ENCODE peak calls at places on chromosomes 12 and 14, in nine cellular contexts. T is AG10803, V is astrocyte of the spinal cord, P is ascending aorta, S is HFF-Myc, N is pancreas, C is HepG2, Y is K562, K is right atrium auricular region. E is an unnamed sample.
A peak's percentile ranks its signal among the peaks of the same experiment; 100 is the strongest.

GRCh38 chr12:17204289-17205054 is 598.5 kb upstream of the LMO3 start:
- DNase-seq in Y (no peak), N (peak; percentile 35), S (no peak), V (no peak), P (no peak), C (no peak), T (no peak), K (no peak), E (no peak)

GRCh38 chr12:2288875-2289274 is 236.1 kb downstream of the CACNA1C start:
- DNase-seq in P (peak; percentile 40), C (no peak), Y (no peak), N (no peak), T (peak; percentile 29), S (no peak), V (no peak), K (no peak), E (no peak)

GRCh38 chr12:38555620-38556596 is 239.3 kb downstream of the ALG10B start:
- DNase-seq in S (no peak), P (no peak), V (no peak), N (no peak), K (no peak), Y (no peak), T (no peak), C (no peak), E (no peak)

GRCh38 chr14:65832431-65833253 is 420.1 kb downstream of the FUT8 start:
- DNase-seq in Y (no peak), K (no peak), S (no peak), C (peak; percentile 5), P (no peak), T (peak; percentile 32), V (peak; percentile 10), N (no peak), E (peak; percentile 18)

GRCh38 chr12:128164533-128164932 is 102.4 kb upstream of the TMEM132C start:
- DNase-seq in S (no peak), N (no peak), T (no peak), V (no peak), C (no peak), P (no peak), Y (no peak), K (no peak), E (no peak)

GRCh38 chr12:110073049-110073831 is 24.9 kb upstream of the C12orf76 start:
- DNase-seq in S (no peak), N (peak; percentile 42), P (no peak), V (no peak), C (no peak), T (peak; percentile 14), Y (no peak), K (no peak), E (no peak)

GRCh38 chr12:23185346-23185745 is 560.4 kb downstream of the ETNK1 start:
- DNase-seq in C (no peak), T (no peak), N (no peak), P (no peak), K (no peak), Y (no peak), S (no peak), V (no peak), E (no peak)

GRCh38 chr14:53955671-53956426 is 776 bp downstream of the BMP4 start:
- DNase-seq in S (no peak), T (no peak), N (peak; percentile 79), K (peak; percentile 81), P (peak; percentile 84), C (peak; percentile 37), V (peak; percentile 53), Y (no peak), E (peak; percentile 50)

GRCh38 chr12:49534806-49535278 is 4.0 kb upstream of the KCNH3 start:
- DNase-seq in K (no peak), N (no peak), T (no peak), Y (no peak), P (no peak), C (no peak), S (no peak), V (no peak), E (no peak)

GRCh38 chr12:6950944-6951540 is at the start of gene PTPN6:
- DNase-seq in Y (no peak), V (no peak), C (no peak), T (no peak), P (peak; percentile 77), N (peak; percentile 65), K (no peak), S (no peak), E (no peak)

GRCh38 chr12:63319386-63319785 is 168.4 kb upstream of the AVPR1A start:
- DNase-seq in T (no peak), C (no peak), V (peak; percentile 23), Y (no peak), S (peak; percentile 25), K (no peak), P (no peak), N (no peak), E (peak; percentile 18)

GRCh38 chr14:73613419-73613963 is 1.2 kb downstream of the ACOT6 start:
- DNase-seq in V (no peak), K (no peak), S (no peak), T (no peak), Y (no peak), N (no peak), P (no peak), C (peak; percentile 58), E (no peak)
- H3K4me3 ChIP-seq in V (no peak overlapping the region), K (no peak overlapping the region), S (peak overlapping the region; percentile 49), T (no peak overlapping the region), Y (no peak overlapping the region), N (no peak overlapping the region), P (peak overlapping the region; percentile 80), C (peak overlapping the region; percentile 61), E (peak overlapping the region; percentile 63)

GRCh38 chr14:104777808-104778249 is 17.7 kb downstream of the AKT1 start:
- DNase-seq in T (no peak), Y (no peak), C (no peak), K (no peak), S (no peak), V (no peak), P (no peak), N (peak; percentile 73), E (no peak)

GRCh38 chr14:104776961-104777807 is 18.4 kb downstream of the AKT1 start:
- DNase-seq in Y (no peak), T (no peak), P (no peak), V (no peak), S (no peak), N (peak; percentile 67), C (no peak), K (no peak), E (no peak)

GRCh38 chr14:104780513-104781030 is 15.0 kb downstream of the AKT1 start:
- DNase-seq in T (no peak), S (no peak), C (no peak), Y (no peak), N (peak; percentile 74), P (no peak), V (no peak), K (no peak), E (no peak)

GRCh38 chr14:104779776-104780512 is 15.6 kb downstream of the AKT1 start:
- DNase-seq in Y (no peak), K (no peak), S (no peak), V (no peak), N (peak; percentile 79), C (no peak), P (no peak), T (no peak), E (no peak)

GRCh38 chr14:104778694-104779331 is 16.7 kb downstream of the AKT1 start:
- DNase-seq in K (no peak), C (no peak), P (no peak), N (peak; percentile 71), V (no peak), T (no peak), S (no peak), Y (no peak), E (no peak)
- TF ChIP-seq CTCF in K (no peak), C (no peak), P (no peak), N (no peak), V (peak; percentile 1), T (no peak), S (no peak), Y (no peak), E (no peak)

GRCh38 chr12:131894981-131895639 is 688 bp downstream of the ULK1 start:
- DNase-seq in T (no peak), V (no peak), P (no peak), K (no peak), N (peak; percentile 84), C (no peak), Y (no peak), S (no peak), E (no peak)

GRCh38 chr12:131895640-131896079 is 1.2 kb downstream of the ULK1 start:
- DNase-seq in Y (peak; percentile 38), P (no peak), C (no peak), S (no peak), K (no peak), N (no peak), V (peak; percentile 4), T (no peak), E (no peak)

GRCh38 chr12:131897276-131897675 is 2.9 kb downstream of the ULK1 start:
- DNase-seq in N (peak; percentile 75), S (no peak), K (no peak), C (no peak), Y (no peak), V (no peak), T (no peak), P (no peak), E (no peak)

GRCh38 chr12:131896811-131897270 is 2.4 kb downstream of the ULK1 start:
- DNase-seq in N (no peak), K (peak; percentile 93), C (no peak), P (no peak), S (no peak), V (no peak), Y (no peak), T (no peak), E (no peak)

DNA sequence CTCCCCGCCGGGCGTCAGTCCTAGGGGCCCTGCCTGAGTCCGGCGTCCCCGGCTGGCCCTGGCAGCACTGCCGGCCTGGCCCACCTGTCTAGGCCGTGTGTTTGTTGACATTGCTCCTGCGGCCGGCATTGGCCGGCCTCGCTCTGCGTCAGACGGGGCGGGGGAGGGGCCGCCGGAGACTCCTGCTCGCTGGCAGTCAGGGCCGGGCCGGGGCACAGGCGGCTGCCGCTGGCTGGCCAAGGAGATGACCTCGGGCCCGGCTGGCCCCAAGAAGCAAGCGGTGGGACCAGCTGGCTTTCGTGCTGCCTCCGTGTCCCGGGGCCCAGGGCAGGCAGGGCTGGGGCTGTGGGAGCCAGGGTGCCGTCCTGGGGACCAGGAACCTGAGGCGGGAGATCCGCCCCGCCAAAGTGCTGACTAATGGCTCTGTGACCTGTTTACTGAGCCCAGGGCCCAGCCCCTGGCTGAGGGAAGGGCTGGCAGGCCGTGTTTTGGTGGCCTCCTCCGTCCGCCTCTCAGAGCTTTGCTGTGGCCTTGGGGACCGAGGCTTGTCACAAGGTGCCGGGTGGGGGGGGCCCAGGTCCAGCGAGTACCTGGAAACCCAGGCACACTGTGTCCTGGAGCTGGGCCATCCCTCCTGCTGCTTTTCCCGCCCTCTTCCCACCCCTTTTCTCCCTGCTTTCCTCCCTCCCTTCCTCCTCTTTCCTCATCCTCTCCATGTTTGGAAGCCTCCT is 1.8 kb downstream of the ULK1 start:
- DNase-seq in P (peak; percentile 96), Y (peak; percentile 89), V (peak; percentile 91), S (peak; percentile 42), C (peak; percentile 83), T (peak; percentile 89), N (peak; percentile 99), K (peak; percentile 93), E (peak; percentile 88)
- H3K4me3 ChIP-seq in P (peak overlapping the region; percentile 77), Y (peak overlapping the region; percentile 53), V (peak overlapping the region; percentile 57), S (peak overlapping the region; percentile 56), C (peak overlapping the region; percentile 72), T (peak overlapping the region; percentile 79), N (peak overlapping the region; percentile 31), K (peak overlapping the region; percentile 67), E (peak overlapping the region; percentile 66)

DNA sequence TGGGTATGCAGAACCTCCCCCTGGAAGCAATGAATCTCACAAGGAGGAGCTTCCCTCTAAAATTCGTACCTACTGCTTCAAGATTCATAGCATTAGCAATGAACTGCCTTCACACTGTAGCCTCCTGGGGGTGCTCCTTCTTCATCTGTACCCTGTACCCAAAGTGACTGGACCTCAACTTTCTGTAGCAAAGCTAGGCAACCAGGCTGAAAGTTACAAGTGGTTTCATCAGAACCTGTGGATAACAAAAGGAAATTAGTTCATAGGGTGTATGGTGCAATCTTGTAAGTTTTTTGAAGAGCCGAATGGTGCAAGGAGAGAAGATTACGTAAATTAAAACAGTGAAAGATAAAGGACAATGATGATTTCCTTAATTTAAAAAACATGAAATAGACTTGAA is 1541.7 kb upstream of the FLRT2 start:
- DNase-seq in K (no peak), S (no peak), V (no peak), N (no peak), Y (no peak), C (no peak), P (no peak), T (no peak), E (peak; percentile 22)
- TF ChIP-seq CTCF in K (no peak), S (no peak), V (no peak), N (no peak), Y (no peak), C (no peak), P (no peak), T (no peak), E (no peak)

E was measured in cardiac fibroblast.